ENCODE peak calls at places on chromosomes 5 and 9, in ten cellular contexts. J, K, H, Y, X, Z, W, E, F and V are unnamed samples.

GRCh38 chr5:20572560-20572959 is 584.6 kb upstream of the CDH18 start:
- DNase-seq in J (no peak), K (no peak), H (no peak), Y (no peak), X (no peak), Z (no peak), W (no peak), E (no peak), F (no peak), V (no peak)

GRCh38 chr9:129394011-129394919 is 216.2 kb upstream of the IER5L start:
- DNase-seq in J (no peak), K (no peak), H (no peak), Y (no peak), X (no peak), Z (no peak), W (no peak), E (no peak), F (no peak), V (no peak)

GRCh38 chr9:115625954-115626353 is 508.0 kb upstream of the TNC start:
- DNase-seq in J (no peak), K (no peak), H (no peak), Y (no peak), X (no peak), Z (no peak), W (no peak), E (no peak), F (no peak), V (no peak)

GRCh38 chr5:123549256-123549904 is 37.4 kb downstream of the CSNK1G3 start:
- DNase-seq in J (no peak), K (no peak), H (peak; percentile 74), Y (no peak), X (no peak), Z (no peak), W (no peak), E (no peak), F (no peak), V (no peak)

GRCh38 chr9:69122086-69122390 is 52.0 kb upstream of the TJP2 start:
- DNase-seq in J (no peak), K (peak; percentile 76), H (no peak), Y (peak; percentile 69), X (peak; percentile 82), Z (peak; percentile 83), W (peak; percentile 66), E (peak; percentile 87), F (peak; percentile 69), V (peak; percentile 75)

GRCh38 chr5:93607367-93608258 is 24.6 kb downstream of the NR2F1 start:
- DNase-seq in J (no peak), K (no peak), H (peak; percentile 34), Y (no peak), X (no peak), Z (peak; percentile 85), W (no peak), E (no peak), F (no peak), V (no peak)

GRCh38 chr9:137416006-137416562 is 6.9 kb downstream of the EXD3 start:
- DNase-seq in J (no peak), K (no peak), H (no peak), Y (no peak), X (no peak), Z (no peak), W (no peak), E (no peak), F (no peak), V (no peak)

GRCh38 chr5:179608131-179608581 is 15.3 kb downstream of the HNRNPH1 start:
- DNase-seq in J (no peak), K (no peak), H (peak; percentile 35), Y (no peak), X (no peak), Z (peak; percentile 64), W (no peak), E (peak; percentile 34), F (no peak), V (no peak)

GRCh38 chr5:72702881-72703434 is 113.5 kb upstream of the TNPO1 start:
- DNase-seq in J (no peak), K (no peak), H (no peak), Y (no peak), X (peak; percentile 22), Z (no peak), W (no peak), E (no peak), F (no peak), V (no peak)

GRCh38 chr9:32572900-32573523 is at the start of gene NDUFB6:
- DNase-seq in J (peak; percentile 81), K (peak; percentile 94), H (peak; percentile 98), Y (peak; percentile 91), X (peak; percentile 94), Z (peak; percentile 96), W (peak; percentile 97), E (peak; percentile 97), F (peak; percentile 92), V (peak; percentile 94)

GRCh38 chr5:76546497-76547102 is 76.6 kb downstream of the F2RL2 start:
- DNase-seq in J (no peak), K (no peak), H (peak; percentile 11), Y (no peak), X (no peak), Z (no peak), W (no peak), E (no peak), F (no peak), V (no peak)

DNA sequence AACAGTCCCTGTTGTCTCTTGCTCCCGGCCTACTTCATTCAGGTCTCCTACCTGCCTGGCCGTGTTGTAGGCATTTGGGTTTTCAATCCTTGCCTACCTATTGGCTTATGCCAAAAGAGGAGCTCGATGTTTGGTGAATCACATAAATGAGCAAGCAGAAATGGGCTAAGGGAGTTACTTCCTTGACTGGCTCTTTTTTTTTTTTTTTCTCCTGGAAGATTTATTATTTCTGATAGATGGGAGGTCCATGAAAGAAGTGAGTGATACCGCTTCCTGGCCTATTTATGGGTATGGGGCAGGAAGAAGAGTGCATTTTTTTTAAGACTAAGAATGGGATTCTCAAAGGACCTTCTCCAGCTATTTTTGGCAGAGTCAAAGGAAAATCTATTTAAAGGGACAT is 294.0 kb downstream of the ARHGAP26 start:
- DNase-seq in J (no peak), K (no peak), H (no peak), Y (no peak), X (no peak), Z (no peak), W (no peak), E (no peak), F (no peak), V (no peak)
- H3K4me1 ChIP-seq in J (peaks cover 25% of the 10 kb centered on the region), K (peaks cover 74% of the 10 kb centered on the region), H (peaks cover 16% of the 10 kb centered on the region), Y (peaks cover 17% of the 10 kb centered on the region), X (peaks cover 47% of the 10 kb centered on the region), Z (peaks cover 11% of the 10 kb centered on the region), W (peaks cover 14% of the 10 kb centered on the region), E (peaks cover 23% of the 10 kb centered on the region), F (no peaks in the 10 kb centered on the region), V (peaks cover 83% of the 10 kb centered on the region)

GRCh38 chr9:96856363-96857286 is 2.3 kb upstream of the ZNF782 start:
- DNase-seq in J (no peak), K (peak; percentile 37), H (peak; percentile 76), Y (peak; percentile 37), X (peak; percentile 75), Z (peak; percentile 92), W (peak; percentile 68), E (peak; percentile 80), F (peak; percentile 71), V (peak; percentile 23)
- H3K27ac ChIP-seq in J (no peak overlapping the region), K (no peak overlapping the region), H (no peak overlapping the region), Y (no peak overlapping the region), X (no peak overlapping the region), Z (no peak overlapping the region), W (no peak overlapping the region), E (no peak overlapping the region), F (no peak overlapping the region), V (no peak overlapping the region)

DNA sequence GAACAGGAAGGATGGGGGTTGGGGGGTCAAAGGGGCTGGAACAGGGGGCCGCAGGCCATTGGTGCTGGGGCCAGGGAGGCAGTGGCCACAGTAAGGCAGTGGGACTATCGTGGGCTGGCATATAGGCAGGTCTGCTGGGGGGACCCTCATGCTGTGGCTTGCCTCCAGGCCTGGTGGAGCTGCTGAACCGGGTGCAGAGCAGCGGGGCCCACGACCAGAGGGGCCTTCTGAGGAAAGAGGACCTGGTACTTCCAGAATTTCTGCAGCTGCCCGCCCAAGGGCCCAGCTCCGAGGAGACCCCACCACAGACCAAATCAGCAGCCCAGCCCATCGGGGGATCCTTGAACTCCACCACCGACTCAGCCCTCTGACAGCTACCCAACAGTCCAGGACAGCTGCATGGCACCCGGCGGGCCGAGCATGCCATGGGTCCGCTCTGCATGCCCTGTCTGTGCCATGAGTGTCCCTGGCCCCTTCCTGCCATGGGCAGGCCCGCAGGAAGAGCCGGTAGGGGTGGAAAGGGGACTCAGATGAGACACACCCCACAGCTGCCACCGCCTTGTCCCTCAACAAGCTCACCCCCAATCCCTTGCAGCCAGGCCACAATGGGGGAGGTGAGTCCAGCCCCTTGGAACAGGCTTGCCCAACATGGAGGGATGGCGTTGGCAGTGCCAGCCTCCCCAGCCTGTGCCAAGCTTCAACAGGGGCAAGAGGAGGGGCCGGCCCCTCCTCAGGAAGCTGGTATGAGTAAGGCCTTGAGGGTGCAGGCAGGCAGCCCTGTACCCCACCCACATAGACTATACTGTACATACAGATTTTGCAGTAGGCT is 12.3 kb upstream of the SLC34A1 start:
- DNase-seq in J (no peak), K (no peak), H (no peak), Y (no peak), X (no peak), Z (peak; percentile 43), W (no peak), E (no peak), F (no peak), V (no peak)
- H3K4me3 ChIP-seq in J (no peak overlapping the region), K (no peak overlapping the region), H (no peak overlapping the region), Y (no peak overlapping the region), X (peak overlapping the region; percentile 53), Z (peak overlapping the region; percentile 84), W (no peak overlapping the region), E (no peak overlapping the region), F (peak overlapping the region; percentile 47), V (no peak overlapping the region)

GRCh38 chr5:96331210-96331609 is 101.8 kb downstream of the PCSK1 start:
- DNase-seq in J (no peak), K (no peak), H (no peak), Y (no peak), X (no peak), Z (no peak), W (no peak), E (no peak), F (no peak), V (no peak)

GRCh38 chr5:96331681-96332361 is 101.2 kb downstream of the PCSK1 start:
- DNase-seq in J (no peak), K (no peak), H (no peak), Y (no peak), X (no peak), Z (no peak), W (no peak), E (no peak), F (no peak), V (no peak)

GRCh38 chr5:96332535-96333396 is 100.3 kb downstream of the PCSK1 start:
- DNase-seq in J (no peak), K (no peak), H (no peak), Y (no peak), X (no peak), Z (no peak), W (no peak), E (no peak), F (peak; percentile 47), V (no peak)

GRCh38 chr5:96335873-96336272 is 97.2 kb downstream of the PCSK1 start:
- DNase-seq in J (no peak), K (no peak), H (no peak), Y (no peak), X (no peak), Z (no peak), W (no peak), E (no peak), F (no peak), V (no peak)

DNA sequence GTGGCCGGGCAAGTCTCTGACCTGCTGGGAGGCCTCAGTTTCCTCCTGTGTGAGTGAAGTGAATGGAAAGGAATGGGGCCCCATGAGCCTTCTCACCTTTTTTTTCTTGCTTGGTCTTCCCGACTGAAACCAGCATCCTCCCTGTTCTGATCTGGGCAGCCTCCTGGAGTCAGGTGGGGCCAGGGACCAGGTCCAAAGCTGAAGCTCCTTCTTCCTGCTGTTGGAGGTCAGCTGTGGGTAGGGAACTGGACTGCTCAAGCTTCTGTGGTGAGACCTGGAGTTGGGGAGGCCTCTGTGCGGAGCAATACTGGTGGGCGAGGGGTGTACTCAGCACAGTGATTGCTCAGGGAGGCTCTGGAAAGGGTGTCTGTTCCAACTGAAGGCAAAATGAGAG is 99.7 kb downstream of the PCSK1 start:
- DNase-seq in J (no peak), K (no peak), H (no peak), Y (no peak), X (no peak), Z (no peak), W (no peak), E (no peak), F (no peak), V (no peak)
- H3K4me1 ChIP-seq in J (peaks cover 40% of the 10 kb centered on the region), K (peaks cover 25% of the 10 kb centered on the region), H (no peaks in the 10 kb centered on the region), Y (peaks cover 1% of the 10 kb centered on the region), X (peaks cover 19% of the 10 kb centered on the region), Z (peaks cover 19% of the 10 kb centered on the region), W (no peaks in the 10 kb centered on the region), E (peaks cover 2% of the 10 kb centered on the region), F (peaks cover 24% of the 10 kb centered on the region), V (no peaks in the 10 kb centered on the region)